ENCODE peak calls at places on chromosomes 2 and 18, in five cellular contexts. T is body of pancreas, Z is WERI-Rb-1, G is caudate nucleus, L is neuronal stem cell. U is an unnamed sample.

GRCh38 chr2:127072380-127072779 is 34.6 kb downstream of the BIN1 start:
- DNase-seq in T (no peak), Z (no peak), G (no peak), L (no peak), U (no peak)

GRCh38 chr2:37934591-37935513 is 9.8 kb downstream of the RMDN2 start:
- DNase-seq in Z (no peak), T (no peak), L (no peak), G (no peak), U (no peak)

GRCh38 chr2:133576714-133577113 is 8.5 kb upstream of the NCKAP5 start:
- DNase-seq in L (no peak), Z (no peak), T (no peak), G (no peak), U (no peak)

GRCh38 chr18:56200381-56200831 is 438.0 kb downstream of the TXNL1 start:
- DNase-seq in T (no peak), Z (no peak), L (no peak), G (no peak), U (no peak)

GRCh38 chr2:129061079-129061785 is 742.6 kb upstream of the HS6ST1 start:
- DNase-seq in L (no peak), Z (no peak), G (no peak), T (no peak), U (no peak)

GRCh38 chr18:76369791-76370555 is 125.1 kb downstream of the ZNF516 start:
- DNase-seq in G (no peak), Z (no peak), T (no peak), L (no peak), U (peak)

GRCh38 chr2:22821458-22821857 is 563.5 kb upstream of the KLHL29 start:
- DNase-seq in L (no peak), Z (no peak), G (no peak), T (no peak), U (no peak)

GRCh38 chr2:27762951-27763906 is 8.3 kb upstream of the MRPL33 start:
- DNase-seq in L (no peak), G (no peak), T (peak), Z (no peak), U (no peak)

GRCh38 chr2:219542931-219543595 is 546 bp downstream of the CHPF start:
- DNase-seq in G (no peak), T (peak), L (no peak), Z (peak), U (no peak)

GRCh38 chr2:211126256-211126655 is 569.9 kb downstream of the CPS1 start:
- DNase-seq in Z (no peak), L (no peak), T (no peak), G (no peak), U (no peak)

GRCh38 chr2:121682396-121683298 is 33.4 kb upstream of the CLASP1 start:
- DNase-seq in G (no peak), T (no peak), L (no peak), Z (no peak), U (no peak)

GRCh38 chr2:71933467-71934319 is 214.0 kb downstream of the CYP26B1 start:
- DNase-seq in G (no peak), L (no peak), T (no peak), Z (peak), U (peak)

GRCh38 chr18:79965119-79965902 is 868 bp downstream of the HSBP1L1 start:
- DNase-seq in G (no peak), T (peak), Z (no peak), L (no peak), U (no peak)
- H3K27ac ChIP-seq in G (peak), T (peak), Z (peak), L (no peak), U (no peak)

DNA sequence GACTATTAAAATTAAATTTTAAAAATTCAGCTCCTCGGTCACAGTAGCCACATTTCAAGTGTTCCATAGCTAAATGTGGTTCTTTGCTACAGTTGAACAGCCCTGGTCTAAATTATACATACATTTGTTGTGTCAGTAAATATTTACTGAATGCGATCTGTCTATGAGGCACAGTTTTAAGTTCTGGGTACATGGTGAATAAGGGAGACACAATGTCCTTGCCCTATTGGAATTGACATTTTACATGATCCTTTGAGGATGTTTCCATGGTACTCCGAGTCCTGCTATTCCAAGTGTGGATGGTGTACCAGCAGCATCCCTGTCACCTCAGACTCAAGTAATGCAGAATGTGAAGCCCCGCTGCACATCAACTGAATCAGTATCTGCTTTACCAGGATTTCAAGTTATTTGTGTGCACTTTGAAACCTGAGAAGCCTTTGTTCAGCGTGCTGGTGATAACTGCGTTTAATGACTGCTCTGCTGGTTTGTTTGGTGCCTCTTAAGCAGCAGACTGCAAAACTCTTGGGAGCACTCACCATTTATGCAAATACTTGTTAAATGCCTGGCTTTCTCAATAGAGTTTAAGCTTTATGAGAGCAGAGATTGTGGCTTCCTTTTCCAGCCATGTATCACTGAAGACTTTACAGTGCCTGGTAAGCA is 1.5 kb downstream of the GALNT1 start:
- DNase-seq in G (no peak), L (peak), Z (no peak), T (no peak), U (no peak)
- H3K27ac ChIP-seq in G (no peak), L (no peak), Z (no peak), T (peak), U (no peak)

GRCh38 chr2:187526776-187527175 is 27.5 kb downstream of the TFPI start:
- DNase-seq in G (no peak), T (no peak), Z (no peak), L (no peak), U (no peak)
- H3K27ac ChIP-seq in G (no peak), T (no peak), Z (no peak), L (peak), U (peak)

GRCh38 chr2:69989017-69989416 is 27.6 kb upstream of the ASPRV1 start:
- DNase-seq in Z (no peak), L (no peak), T (no peak), G (no peak), U (peak)
- H3K27ac ChIP-seq in Z (no peak), L (no peak), T (no peak), G (no peak), U (no peak)

DNA sequence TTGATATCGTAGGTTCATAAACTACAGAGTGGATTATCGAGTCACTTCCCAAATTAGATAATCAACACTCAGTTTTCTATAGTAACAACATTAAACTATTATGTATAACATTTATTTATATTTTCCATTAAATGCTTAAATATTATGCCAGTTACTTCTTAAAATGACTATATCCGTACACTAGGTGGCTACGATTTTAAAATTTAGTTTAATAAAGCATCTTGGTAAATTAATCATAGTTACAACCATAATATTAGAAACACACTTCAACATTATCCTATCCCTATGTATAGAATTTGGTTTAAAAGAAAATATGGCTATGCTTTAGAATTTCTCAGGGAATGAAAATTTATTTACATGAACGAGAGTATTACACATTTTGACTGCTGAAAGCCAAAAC is 80.3 kb downstream of the SLC25A12 start:
- DNase-seq in L (no peak), T (no peak), Z (no peak), G (no peak), U (no peak)
- H3K27ac ChIP-seq in L (no peak), T (no peak), Z (peak), G (no peak), U (no peak)

DNA sequence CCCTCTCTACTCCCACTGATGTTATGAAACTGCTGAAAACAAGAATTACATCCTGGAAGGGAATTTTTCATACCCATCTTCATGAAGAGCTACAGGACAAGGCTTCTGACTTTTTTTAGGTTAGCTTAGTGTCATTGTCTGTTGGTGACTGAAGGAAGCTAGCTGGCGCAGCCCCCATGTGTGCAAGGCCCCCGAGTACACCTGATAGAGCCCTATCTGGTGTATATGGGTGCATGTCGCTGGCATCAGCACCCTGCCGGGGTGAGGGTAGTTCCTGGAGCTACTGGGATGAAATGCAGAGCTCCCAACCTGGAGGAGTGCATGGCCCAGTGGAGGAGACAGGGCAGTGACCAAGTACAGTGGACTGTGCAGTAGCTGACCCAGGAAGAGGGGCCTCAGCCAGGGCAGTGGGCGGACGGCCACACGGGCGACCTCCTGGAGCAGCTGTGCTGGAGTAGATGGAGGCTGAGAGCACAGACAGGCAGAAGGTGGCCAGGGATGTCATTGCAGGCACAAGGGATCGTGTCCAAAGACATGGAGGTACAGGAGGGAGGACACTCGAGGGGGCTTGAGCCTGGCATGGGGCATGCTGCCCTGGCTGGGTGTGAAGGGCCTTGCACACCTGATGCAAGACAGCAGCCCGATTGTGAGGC is 12.1 kb downstream of the IMPA2 start:
- DNase-seq in G (no peak), Z (no peak), T (no peak), L (no peak), U (no peak)
- H3K27ac ChIP-seq in G (no peak), Z (no peak), T (peak), L (no peak), U (no peak)

DNA sequence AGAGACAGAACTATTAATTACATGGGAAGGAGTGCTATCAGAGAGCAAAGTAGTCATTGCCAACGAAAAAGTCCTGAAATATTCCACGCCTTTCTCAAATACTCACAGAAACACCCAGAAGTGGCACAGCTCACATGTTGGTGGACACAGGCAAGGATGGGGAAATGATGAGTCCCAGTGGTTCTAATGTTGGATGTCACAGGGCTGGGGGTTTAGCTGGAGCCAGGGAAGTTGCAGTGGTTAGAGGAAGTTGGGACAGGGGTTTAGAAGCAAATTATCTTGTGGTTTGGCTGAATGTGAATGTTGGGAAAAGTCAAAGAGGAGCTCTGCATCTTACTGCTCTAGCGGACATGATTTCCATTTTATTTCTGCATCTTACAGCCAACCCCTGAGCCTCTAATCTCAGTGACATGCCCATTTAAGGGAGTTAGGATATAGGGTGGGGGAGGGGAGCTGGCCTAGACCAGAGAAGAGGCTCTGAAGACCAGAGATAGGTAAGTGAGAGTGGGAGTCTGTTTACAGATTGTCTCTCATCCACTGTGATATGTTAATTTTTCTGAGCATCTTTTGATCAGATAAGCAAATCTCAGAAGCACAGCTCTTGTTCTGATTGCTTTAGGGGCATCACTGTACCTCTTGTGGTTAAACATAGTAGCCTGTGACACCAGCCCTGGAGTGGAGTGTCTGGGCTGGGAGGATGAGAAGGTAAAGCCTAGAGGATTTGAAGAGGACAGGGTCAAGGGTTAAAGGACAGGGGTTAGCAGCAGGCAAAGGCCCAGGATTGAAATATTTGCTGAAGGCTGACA is 43.5 kb downstream of the SETBP1 start:
- DNase-seq in T (no peak), L (no peak), G (no peak), Z (no peak), U (peak)
- H3K27ac ChIP-seq in T (peak), L (peak), G (no peak), Z (no peak), U (peak)

GRCh38 chr2:217277646-217278048 is 417.8 kb upstream of the TNP1 start:
- DNase-seq in G (peak), L (no peak), Z (no peak), T (no peak), U (no peak)

GRCh38 chr2:217282531-217282930 is 422.7 kb upstream of the TNP1 start:
- DNase-seq in T (no peak), G (no peak), Z (no peak), L (no peak), U (no peak)

GRCh38 chr2:217276433-217276832 is 416.6 kb upstream of the TNP1 start:
- DNase-seq in L (no peak), T (no peak), Z (no peak), G (no peak), U (no peak)

GRCh38 chr2:217279130-217279529 is 419.3 kb upstream of the TNP1 start:
- DNase-seq in G (no peak), L (no peak), Z (no peak), T (no peak), U (no peak)

GRCh38 chr2:217279571-217279970 is 419.7 kb upstream of the TNP1 start:
- DNase-seq in Z (no peak), L (no peak), G (no peak), T (no peak), U (no peak)
- H3K27ac ChIP-seq in Z (no peak), L (no peak), G (no peak), T (no peak), U (no peak)

DNA sequence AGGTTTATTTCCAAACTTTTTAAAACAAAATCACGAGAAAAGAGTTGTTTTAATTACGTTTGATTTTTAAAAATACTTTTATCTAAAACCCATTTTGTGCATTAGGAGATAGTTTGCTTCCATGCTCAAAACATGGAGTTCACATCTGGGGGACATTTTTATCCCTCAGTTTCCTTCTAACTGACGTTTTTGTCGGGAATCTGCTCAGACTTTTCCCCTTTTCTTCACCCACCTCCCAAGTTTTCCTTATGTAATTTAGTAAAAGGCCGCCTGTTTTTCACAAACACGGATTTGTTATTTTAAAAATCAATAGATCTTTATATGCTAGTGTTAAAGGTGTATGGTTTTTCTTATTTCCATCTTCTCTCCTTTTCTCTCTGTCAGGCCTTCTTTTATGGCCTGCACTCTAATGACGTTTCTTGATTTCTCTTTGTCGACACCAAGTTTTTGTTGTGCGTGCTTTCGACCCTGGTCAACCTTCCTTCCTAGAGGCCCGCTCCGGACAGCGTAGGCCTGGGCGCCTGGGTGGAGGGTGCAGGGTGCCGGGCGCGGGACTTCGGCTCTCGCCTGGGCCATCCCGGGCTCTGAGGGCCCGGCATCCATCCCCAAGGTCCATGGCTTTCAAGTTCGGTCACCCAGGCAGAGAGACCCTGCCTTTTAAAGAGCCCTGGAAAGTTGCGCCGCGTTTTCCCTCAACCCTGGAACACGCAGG is 3.9 kb upstream of the SATB2 start:
- DNase-seq in G (no peak), L (peak), Z (no peak), T (no peak), U (no peak)
- H3K27ac ChIP-seq in G (peak), L (no peak), Z (no peak), T (no peak), U (no peak)

DNA sequence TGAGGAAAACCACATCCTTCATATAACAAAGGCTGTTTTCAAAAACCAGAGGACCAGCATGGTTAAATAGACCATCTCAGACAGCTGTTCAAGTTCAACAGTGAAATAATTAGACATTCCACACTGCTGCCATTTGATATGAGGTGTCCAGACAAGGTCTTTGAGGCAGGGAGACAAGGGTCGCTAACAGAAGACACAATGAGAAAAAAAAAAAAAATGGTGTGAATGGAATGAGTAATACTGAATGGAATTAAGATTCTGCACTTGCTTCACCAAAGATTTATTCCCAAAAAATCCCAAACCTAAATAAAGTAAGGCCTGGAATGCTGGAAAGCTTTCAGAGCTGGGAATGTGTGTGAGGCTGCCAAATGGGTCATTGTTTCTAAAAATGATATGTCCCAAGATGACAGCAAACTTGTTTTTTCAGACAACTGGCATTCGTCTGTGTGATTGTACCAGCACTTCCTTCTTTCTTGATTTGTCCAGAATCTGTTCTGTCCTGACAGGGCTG is 85.3 kb upstream of the ITGA4 start:
- DNase-seq in G (no peak), T (peak), Z (no peak), L (no peak), U (no peak)
- H3K27ac ChIP-seq in G (no peak), T (no peak), Z (no peak), L (no peak), U (no peak)

U was measured in tibial artery.